ENCODE peak calls at places on chromosome 21, in seven cellular contexts. M is kidney; X is stimulated activated CD4-positive, alpha-beta T cell treated with anti-CD3 and anti-CD28 coated beads, Interleukin-2, amount 100 ng/mL, for 4 hours; B is hepatocyte; F is amniotic stem cell; U is activated CD4-positive, CD25-positive, alpha-beta regulatory T cell; K is heart left ventricle. G is an unnamed sample.

GRCh38 chr21:37712204-37712934 is 203.9 kb downstream of the KCNJ6 start:
- DNase-seq in M (no peak), X (no peak), B (peak; percentile 86), F (peak; percentile 37), U (no peak), K (peak; percentile 57), G (no peak)

GRCh38 chr21:45022736-45023135 is 51.6 kb upstream of the ADARB1 start:
- DNase-seq in M (no peak), X (no peak), B (no peak), F (no peak), U (no peak), K (no peak), G (no peak)

GRCh38 chr21:46228345-46229051 is at the start of gene LSS:
- DNase-seq in M (peak; percentile 100), X (peak; percentile 98), B (peak; percentile 100), F (peak; percentile 94), U (peak; percentile 94), K (peak; percentile 97), G (peak; percentile 69)

GRCh38 chr21:46122758-46123683 is 25.1 kb downstream of the COL6A2 start:
- DNase-seq in M (peak; percentile 43), X (no peak), B (no peak), F (no peak), U (no peak), K (peak; percentile 5), G (no peak)

GRCh38 chr21:31894441-31894840 is 21.6 kb downstream of the HUNK start:
- DNase-seq in M (no peak), X (no peak), B (no peak), F (no peak), U (no peak), K (no peak), G (no peak)

GRCh38 chr21:44943005-44943685 is 3.3 kb downstream of the SLX9 start:
- DNase-seq in M (no peak), X (no peak), B (no peak), F (no peak), U (no peak), K (no peak), G (no peak)

GRCh38 chr21:42665026-42665425 is 11.6 kb downstream of the PDE9A start:
- DNase-seq in M (no peak), X (no peak), B (no peak), F (no peak), U (no peak), K (no peak), G (no peak)

GRCh38 chr21:17351766-17352165 is 161.1 kb upstream of the CXADR start:
- DNase-seq in M (no peak), X (no peak), B (no peak), F (no peak), U (no peak), K (no peak), G (no peak)

GRCh38 chr21:44397431-44398031 is 44.1 kb downstream of the TRPM2 start:
- DNase-seq in M (peak; percentile 63), X (no peak), B (no peak), F (no peak), U (no peak), K (no peak), G (no peak)

G was measured in AG04449.